ENCODE peak calls at places on chromosomes 13 and 19, in six cellular contexts. F is NB4, H is GM23338, B is thoracic aorta, D is Panc1, P is psoas muscle. A is an unnamed sample.

GRCh38 chr19:34666200-34666957 is 10.6 kb downstream of the SCGB2B2 start:
- DNase-seq in F (no peak), P (no peak), D (no peak), B (no peak), H (no peak), A (no peak)

GRCh38 chr13:47175172-47175806 is 278.4 kb upstream of the HTR2A start:
- DNase-seq in F (peak), D (no peak), H (no peak), P (no peak), B (no peak), A (no peak)

GRCh38 chr13:110140099-110140498 is 166.9 kb downstream of the COL4A1 start:
- DNase-seq in D (no peak), F (no peak), B (no peak), H (no peak), P (no peak), A (no peak)

GRCh38 chr19:12035220-12036172 is at the start of gene ZNF433:
- DNase-seq in D (no peak), B (peak), F (no peak), P (peak), H (peak), A (peak)

GRCh38 chr13:62320129-62320724 is 904.6 kb upstream of the PCDH20 start:
- DNase-seq in B (no peak), P (no peak), D (peak), F (peak), H (peak), A (no peak)

GRCh38 chr13:113638173-113638746 is 19.7 kb downstream of the ATP4B start:
- DNase-seq in P (peak), F (no peak), B (no peak), H (no peak), D (no peak), A (no peak)

GRCh38 chr13:113758651-113759524 is at the start of gene TMEM255B:
- DNase-seq in B (peak), H (peak), F (peak), D (no peak), P (peak), A (peak)

GRCh38 chr13:46097015-46097414 is 7.8 kb downstream of the CPB2 start:
- DNase-seq in B (no peak), P (no peak), F (no peak), D (no peak), H (no peak), A (peak)

GRCh38 chr13:91017031-91017668 is 330.3 kb upstream of the MIR17HG start:
- DNase-seq in B (no peak), H (peak), P (no peak), F (peak), D (peak), A (no peak)

GRCh38 chr19:55165952-55166529 is 372 bp downstream of the DNAAF3 start:
- DNase-seq in B (no peak), P (peak), F (peak), H (peak), D (peak), A (peak)

GRCh38 chr13:53112522-53112921 is 83.9 kb downstream of the OLFM4 start:
- DNase-seq in P (no peak), B (no peak), F (no peak), D (no peak), H (no peak), A (no peak)

GRCh38 chr13:83340170-83340569 is 542.1 kb downstream of the SLITRK1 start:
- DNase-seq in P (no peak), F (peak), D (no peak), H (no peak), B (no peak), A (no peak)

GRCh38 chr19:45045671-45046353 is 7.0 kb downstream of the CLASRP start:
- DNase-seq in D (no peak), B (no peak), F (no peak), H (no peak), P (no peak), A (no peak)

GRCh38 chr13:49403966-49404365 is 39.9 kb downstream of the CAB39L start:
- DNase-seq in B (no peak), P (no peak), D (no peak), F (no peak), H (no peak), A (no peak)

GRCh38 chr13:80841346-80841882 is 500.5 kb upstream of the SPRY2 start:
- DNase-seq in H (no peak), F (no peak), B (no peak), D (no peak), P (no peak), A (no peak)

GRCh38 chr13:51644649-51645048 is 60.4 kb downstream of the WDFY2 start:
- DNase-seq in B (no peak), H (no peak), D (no peak), P (no peak), F (peak), A (peak)

GRCh38 chr19:5530701-5531100 is 37.1 kb downstream of the TINCR start:
- DNase-seq in P (no peak), F (no peak), B (no peak), H (no peak), D (no peak), A (no peak)

GRCh38 chr13:110663491-110663890 is 42.4 kb downstream of the CARS2 start:
- DNase-seq in F (no peak), D (no peak), H (no peak), P (no peak), B (no peak), A (no peak)

GRCh38 chr13:46402178-46402577 is 15.1 kb upstream of the RUBCNL start:
- DNase-seq in F (no peak), H (no peak), B (no peak), D (no peak), P (no peak), A (no peak)

GRCh38 chr19:2446390-2446789 is 10.4 kb downstream of the LMNB2 start:
- DNase-seq in B (no peak), F (no peak), P (peak), D (no peak), H (no peak), A (no peak)

GRCh38 chr13:99258210-99258860 is at the start of gene GPR18:
- DNase-seq in H (no peak), D (no peak), F (no peak), P (no peak), B (no peak), A (no peak)

GRCh38 chr19:55370305-55370988 is at the start of gene IL11:
- DNase-seq in B (no peak), H (no peak), F (no peak), D (no peak), P (no peak), A (no peak)

GRCh38 chr19:29690842-29691241 is 24.2 kb downstream of the C19orf12 start:
- DNase-seq in H (peak), B (no peak), P (peak), F (peak), D (no peak), A (no peak)

GRCh38 chr13:93652942-93653341 is 426.3 kb downstream of the GPC6 start:
- DNase-seq in B (no peak), P (no peak), F (no peak), D (no peak), H (no peak), A (no peak)

DNA sequence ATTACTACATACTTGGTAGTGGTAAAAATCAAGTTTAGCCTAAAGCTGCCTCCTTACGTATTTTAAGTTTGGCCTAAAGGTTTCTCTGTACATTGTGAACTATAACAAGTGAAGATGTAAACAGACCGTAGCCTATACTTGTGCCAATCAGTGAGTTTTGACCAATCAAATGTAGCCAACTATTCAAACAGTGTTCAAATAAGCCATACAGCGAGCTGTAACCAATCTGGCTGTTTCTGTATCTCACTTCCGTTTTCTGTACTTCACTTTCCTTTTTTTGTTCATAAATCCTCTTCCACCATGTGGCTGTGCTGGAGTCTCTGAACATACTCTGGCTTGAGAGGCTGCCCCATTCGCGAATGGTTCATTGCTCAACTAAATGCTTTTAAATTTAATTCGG is 2504.6 kb downstream of the PCDH9 start:
- DNase-seq in P (no peak), H (no peak), D (no peak), F (no peak), B (no peak), A (no peak)
- H3K4me3 ChIP-seq in P (no peak), H (no peak), D (no peak), F (no peak), B (no peak), A (no peak)

GRCh38 chr13:31545616-31546015 is 193.7 kb upstream of the RXFP2 start:
- DNase-seq in B (no peak), D (no peak), P (no peak), F (no peak), H (no peak), A (no peak)
- H3K4me3 ChIP-seq in B (no peak), D (no peak), P (no peak), F (no peak), H (no peak), A (no peak)

GRCh38 chr19:1067341-1068103 is 555 bp downstream of the ARHGAP45 start:
- DNase-seq in B (no peak), P (no peak), D (no peak), H (no peak), F (peak), A (no peak)

GRCh38 chr19:1066251-1066747 is 668 bp upstream of the ARHGAP45 start:
- DNase-seq in P (no peak), F (no peak), D (no peak), H (peak), B (no peak), A (no peak)

GRCh38 chr19:1066748-1067340 is at the start of gene ARHGAP45:
- DNase-seq in B (no peak), F (peak), D (no peak), P (peak), H (peak), A (no peak)

GRCh38 chr19:1069009-1069779 is 2.2 kb downstream of the ARHGAP45 start:
- DNase-seq in F (peak), B (no peak), H (no peak), P (peak), D (no peak), A (peak)

DNA sequence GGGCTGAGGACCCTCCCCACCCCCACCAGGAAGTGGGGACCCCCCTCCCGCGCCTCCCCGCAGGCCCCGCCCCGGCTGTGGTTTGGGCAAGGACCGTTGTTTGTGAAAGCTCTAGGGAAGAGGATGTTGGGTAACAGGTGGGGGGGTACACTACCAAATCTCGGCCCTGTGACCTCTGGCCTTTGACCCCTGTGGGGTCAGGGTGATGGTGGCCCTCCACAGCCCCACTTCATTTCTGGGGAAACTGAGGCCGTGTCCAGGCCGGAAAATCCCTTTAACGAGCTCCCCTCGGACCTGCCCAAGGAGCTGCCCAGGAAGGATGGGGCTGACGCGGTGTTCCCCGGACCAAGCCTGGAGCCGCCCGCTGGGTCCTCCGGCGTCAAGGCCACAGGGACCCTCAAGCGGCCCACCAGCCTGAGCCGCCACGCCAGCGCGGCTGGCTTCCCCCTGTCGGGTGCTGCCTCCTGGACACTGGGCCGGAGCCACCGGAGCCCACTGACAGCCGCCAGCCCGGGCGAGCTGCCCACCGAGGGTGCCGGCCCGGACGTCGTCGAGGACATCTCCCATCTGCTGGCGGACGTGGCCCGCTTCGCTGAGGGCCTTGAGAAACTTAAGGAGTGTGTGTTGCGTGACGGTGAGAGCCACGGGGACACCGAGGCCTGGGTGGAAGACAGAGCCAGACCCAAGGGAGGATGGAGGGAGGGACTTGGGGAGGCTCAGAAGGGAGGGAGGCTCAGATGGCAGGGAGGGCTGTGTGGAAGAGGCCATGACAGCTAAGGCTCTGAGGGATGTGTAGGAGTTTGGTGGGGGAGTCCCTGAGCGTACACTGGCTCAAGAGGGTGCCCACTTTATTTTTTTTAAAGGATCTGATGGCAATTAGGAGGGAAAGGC is 1.4 kb downstream of the ARHGAP45 start:
- DNase-seq in F (peak), D (no peak), B (no peak), P (peak), H (no peak), A (no peak)
- H3K4me3 ChIP-seq in F (peak), D (no peak), B (peak), P (peak), H (peak), A (no peak)

DNA sequence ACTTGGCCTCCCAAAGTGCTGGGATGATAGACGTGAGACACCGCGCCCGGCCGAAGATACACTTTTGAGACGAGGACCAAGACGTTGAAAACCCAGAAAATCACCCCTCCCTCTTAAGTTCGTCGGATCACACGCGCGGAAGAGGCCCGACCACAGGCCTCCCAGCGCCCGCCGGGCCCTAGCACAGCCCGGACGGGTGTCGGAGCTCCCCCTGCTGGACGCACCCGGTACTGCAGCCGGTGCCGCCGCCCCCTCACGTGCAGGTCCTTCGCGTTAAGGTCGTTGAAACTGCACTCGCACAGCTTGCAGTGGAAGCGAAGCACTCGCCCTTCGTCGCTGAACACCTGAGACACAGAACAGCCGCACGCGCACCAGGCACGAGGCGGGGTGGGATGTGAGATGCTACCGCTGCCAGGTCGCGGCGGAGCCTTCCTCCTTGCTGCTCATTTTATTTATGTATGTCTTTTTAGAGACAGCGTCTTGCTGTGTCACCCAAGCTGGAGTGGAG is 35.7 kb upstream of the MATK start:
- DNase-seq in H (peak), D (no peak), B (no peak), F (peak), P (peak), A (peak)
- H3K4me3 ChIP-seq in H (no peak), D (no peak), B (no peak), F (no peak), P (no peak), A (no peak)

GRCh38 chr13:19591864-19592263 is 30.5 kb upstream of the TPTE2 start:
- DNase-seq in P (no peak), H (no peak), D (no peak), B (no peak), F (peak), A (no peak)
- H3K4me3 ChIP-seq in P (no peak), H (no peak), D (no peak), B (no peak), F (no peak), A (no peak)

GRCh38 chr19:39449116-39449797 is 3.9 kb downstream of the SUPT5H start:
- DNase-seq in P (no peak), F (no peak), H (no peak), B (no peak), D (no peak), A (no peak)
- H3K4me3 ChIP-seq in P (no peak), F (no peak), H (no peak), B (no peak), D (no peak), A (no peak)